ENCODE peak calls at places on chromosomes 7 and 10, in five cellular contexts. One of them, this sample, is unnamed.

GRCh38 chr10:111344804-111345203 is 268.0 kb downstream of the ADRA2A start:
- DNase-seq in neuronal stem cell: no peak
- DNase-seq in neural progenitor cell: no peak
- DNase-seq in mammary epithelial cell: no peak
- DNase-seq in GM23248: peak
- DNase-seq in this sample: peak

GRCh38 chr10:101047961-101048892 is 13.6 kb upstream of the KAZALD1 start:
- DNase-seq in neuronal stem cell: no peak
- DNase-seq in neural progenitor cell: peak
- DNase-seq in mammary epithelial cell: no peak
- DNase-seq in GM23248: no peak
- DNase-seq in this sample: peak

GRCh38 chr10:132408367-132408781 is 11.4 kb downstream of the PWWP2B start:
- DNase-seq in neuronal stem cell: no peak
- DNase-seq in neural progenitor cell: no peak
- DNase-seq in mammary epithelial cell: peak
- DNase-seq in GM23248: no peak
- DNase-seq in this sample: peak

GRCh38 chr7:50863053-50863452 is 80.4 kb upstream of the GRB10 start:
- DNase-seq in neuronal stem cell: no peak
- DNase-seq in neural progenitor cell: no peak
- DNase-seq in mammary epithelial cell: no peak
- DNase-seq in GM23248: no peak
- DNase-seq in this sample: no peak

GRCh38 chr7:134755422-134756022 is 23.9 kb upstream of the CALD1 start:
- DNase-seq in neuronal stem cell: no peak
- DNase-seq in neural progenitor cell: peak
- DNase-seq in mammary epithelial cell: no peak
- DNase-seq in GM23248: peak
- DNase-seq in this sample: no peak

GRCh38 chr7:134767567-134768168 is 11.8 kb upstream of the CALD1 start:
- DNase-seq in neuronal stem cell: no peak
- DNase-seq in neural progenitor cell: no peak
- DNase-seq in mammary epithelial cell: no peak
- DNase-seq in GM23248: peak
- DNase-seq in this sample: no peak

GRCh38 chr10:17713133-17713532 is 38.9 kb upstream of the TMEM236 start:
- DNase-seq in neuronal stem cell: peak
- DNase-seq in neural progenitor cell: peak
- DNase-seq in mammary epithelial cell: no peak
- DNase-seq in GM23248: no peak
- DNase-seq in this sample: no peak

GRCh38 chr10:114550756-114551290 is 107.3 kb downstream of the ABLIM1 start:
- DNase-seq in neuronal stem cell: no peak
- DNase-seq in neural progenitor cell: peak
- DNase-seq in mammary epithelial cell: no peak
- DNase-seq in GM23248: peak
- DNase-seq in this sample: no peak

GRCh38 chr7:139889186-139889871 is 60.3 kb downstream of the TBXAS1 start:
- DNase-seq in neuronal stem cell: no peak
- DNase-seq in neural progenitor cell: no peak
- DNase-seq in mammary epithelial cell: peak
- DNase-seq in GM23248: peak
- DNase-seq in this sample: no peak

GRCh38 chr10:51687296-51687695 is 12.1 kb downstream of the CSTF2T start:
- DNase-seq in neuronal stem cell: no peak
- DNase-seq in neural progenitor cell: no peak
- DNase-seq in mammary epithelial cell: no peak
- DNase-seq in GM23248: no peak
- DNase-seq in this sample: no peak

GRCh38 chr7:74454059-74454947 is 597 bp downstream of the GTF2IRD1 start:
- DNase-seq in neuronal stem cell: no peak
- DNase-seq in neural progenitor cell: peak
- DNase-seq in mammary epithelial cell: no peak
- DNase-seq in GM23248: peak
- DNase-seq in this sample: peak

GRCh38 chr10:28948045-28948444 is 270.7 kb downstream of the BAMBI start:
- DNase-seq in neuronal stem cell: no peak
- DNase-seq in neural progenitor cell: no peak
- DNase-seq in mammary epithelial cell: no peak
- DNase-seq in GM23248: no peak
- DNase-seq in this sample: no peak

GRCh38 chr7:99050971-99051370 is 92.9 kb downstream of the SMURF1 start:
- DNase-seq in neuronal stem cell: no peak
- DNase-seq in neural progenitor cell: no peak
- DNase-seq in mammary epithelial cell: no peak
- DNase-seq in GM23248: no peak
- DNase-seq in this sample: no peak

GRCh38 chr7:157347217-157347904 is 10.6 kb downstream of the DNAJB6 start:
- DNase-seq in neuronal stem cell: no peak
- DNase-seq in neural progenitor cell: no peak
- DNase-seq in mammary epithelial cell: peak
- DNase-seq in GM23248: peak
- DNase-seq in this sample: no peak

GRCh38 chr7:32262315-32262714 is 192.1 kb upstream of the PDE1C start:
- DNase-seq in neuronal stem cell: no peak
- DNase-seq in neural progenitor cell: no peak
- DNase-seq in mammary epithelial cell: no peak
- DNase-seq in GM23248: no peak
- DNase-seq in this sample: no peak

GRCh38 chr10:101775273-101776131 is at the start of gene FGF8:
- DNase-seq in neuronal stem cell: no peak
- DNase-seq in neural progenitor cell: peak
- DNase-seq in mammary epithelial cell: no peak
- DNase-seq in GM23248: peak
- DNase-seq in this sample: peak

GRCh38 chr10:28612877-28613276 is 64.4 kb upstream of the BAMBI start:
- DNase-seq in neuronal stem cell: no peak
- DNase-seq in neural progenitor cell: no peak
- DNase-seq in mammary epithelial cell: no peak
- DNase-seq in GM23248: no peak
- DNase-seq in this sample: no peak

GRCh38 chr7:151087247-151088018 is 1.2 kb downstream of the AGAP3 start:
- DNase-seq in neuronal stem cell: no peak
- DNase-seq in neural progenitor cell: peak
- DNase-seq in mammary epithelial cell: peak
- DNase-seq in GM23248: peak
- DNase-seq in this sample: no peak

GRCh38 chr10:3873728-3874461 is 88.9 kb upstream of the KLF6 start:
- DNase-seq in neuronal stem cell: peak
- DNase-seq in neural progenitor cell: peak
- DNase-seq in mammary epithelial cell: peak
- DNase-seq in GM23248: peak
- DNase-seq in this sample: no peak

GRCh38 chr10:28248092-28248491 is 54.8 kb downstream of the MPP7 start:
- DNase-seq in neuronal stem cell: no peak
- DNase-seq in neural progenitor cell: no peak
- DNase-seq in mammary epithelial cell: peak
- DNase-seq in GM23248: peak
- DNase-seq in this sample: no peak

GRCh38 chr7:7820409-7820808 is 102.0 kb upstream of the RPA3 start:
- DNase-seq in neuronal stem cell: no peak
- DNase-seq in neural progenitor cell: peak
- DNase-seq in mammary epithelial cell: no peak
- DNase-seq in GM23248: no peak
- DNase-seq in this sample: no peak

GRCh38 chr7:87316846-87317545 is 28.5 kb upstream of the CROT start:
- DNase-seq in neuronal stem cell: no peak
- DNase-seq in neural progenitor cell: peak
- DNase-seq in mammary epithelial cell: peak
- DNase-seq in GM23248: peak
- DNase-seq in this sample: no peak

GRCh38 chr7:51261950-51262795 is 54.4 kb downstream of the COBL start:
- DNase-seq in neuronal stem cell: no peak
- DNase-seq in neural progenitor cell: no peak
- DNase-seq in mammary epithelial cell: no peak
- DNase-seq in GM23248: no peak
- DNase-seq in this sample: no peak

GRCh38 chr10:74419491-74420466 is 268.8 kb downstream of the ADK start:
- DNase-seq in neuronal stem cell: peak
- DNase-seq in neural progenitor cell: peak
- DNase-seq in mammary epithelial cell: peak
- DNase-seq in GM23248: peak
- DNase-seq in this sample: no peak

GRCh38 chr7:27697861-27698430 is 35.3 kb upstream of the HIBADH start:
- DNase-seq in neuronal stem cell: no peak
- DNase-seq in neural progenitor cell: no peak
- DNase-seq in mammary epithelial cell: peak
- DNase-seq in GM23248: peak
- DNase-seq in this sample: no peak

GRCh38 chr7:106050002-106050742 is 61.9 kb downstream of the SYPL1 start:
- DNase-seq in neuronal stem cell: no peak
- DNase-seq in neural progenitor cell: peak
- DNase-seq in mammary epithelial cell: peak
- DNase-seq in GM23248: peak
- DNase-seq in this sample: peak

GRCh38 chr7:123871998-123872867 is 27.3 kb downstream of the HYAL4 start:
- DNase-seq in neuronal stem cell: peak
- DNase-seq in neural progenitor cell: peak
- DNase-seq in mammary epithelial cell: peak
- DNase-seq in GM23248: peak
- DNase-seq in this sample: peak

GRCh38 chr7:157978766-157979165 is 608.9 kb downstream of the PTPRN2 start:
- DNase-seq in neuronal stem cell: no peak
- DNase-seq in neural progenitor cell: no peak
- DNase-seq in mammary epithelial cell: no peak
- DNase-seq in GM23248: no peak
- DNase-seq in this sample: peak

GRCh38 chr7:49166441-49166840 is 242.1 kb downstream of the CDC14C start:
- DNase-seq in neuronal stem cell: no peak
- DNase-seq in neural progenitor cell: peak
- DNase-seq in mammary epithelial cell: no peak
- DNase-seq in GM23248: peak
- DNase-seq in this sample: peak

GRCh38 chr10:79185796-79186374 is 117.1 kb downstream of the ZMIZ1 start:
- DNase-seq in neuronal stem cell: no peak
- DNase-seq in neural progenitor cell: no peak
- DNase-seq in mammary epithelial cell: no peak
- DNase-seq in GM23248: no peak
- DNase-seq in this sample: no peak

GRCh38 chr10:79187545-79187940 is 118.8 kb downstream of the ZMIZ1 start:
- DNase-seq in neuronal stem cell: no peak
- DNase-seq in neural progenitor cell: no peak
- DNase-seq in mammary epithelial cell: no peak
- DNase-seq in GM23248: no peak
- DNase-seq in this sample: no peak

GRCh38 chr10:79189853-79190435 is 121.2 kb downstream of the ZMIZ1 start:
- DNase-seq in neuronal stem cell: no peak
- DNase-seq in neural progenitor cell: no peak
- DNase-seq in mammary epithelial cell: peak
- DNase-seq in GM23248: peak
- DNase-seq in this sample: no peak

GRCh38 chr10:79186742-79187544 is 118.2 kb downstream of the ZMIZ1 start:
- DNase-seq in neuronal stem cell: no peak
- DNase-seq in neural progenitor cell: no peak
- DNase-seq in mammary epithelial cell: no peak
- DNase-seq in GM23248: no peak
- DNase-seq in this sample: no peak

DNA sequence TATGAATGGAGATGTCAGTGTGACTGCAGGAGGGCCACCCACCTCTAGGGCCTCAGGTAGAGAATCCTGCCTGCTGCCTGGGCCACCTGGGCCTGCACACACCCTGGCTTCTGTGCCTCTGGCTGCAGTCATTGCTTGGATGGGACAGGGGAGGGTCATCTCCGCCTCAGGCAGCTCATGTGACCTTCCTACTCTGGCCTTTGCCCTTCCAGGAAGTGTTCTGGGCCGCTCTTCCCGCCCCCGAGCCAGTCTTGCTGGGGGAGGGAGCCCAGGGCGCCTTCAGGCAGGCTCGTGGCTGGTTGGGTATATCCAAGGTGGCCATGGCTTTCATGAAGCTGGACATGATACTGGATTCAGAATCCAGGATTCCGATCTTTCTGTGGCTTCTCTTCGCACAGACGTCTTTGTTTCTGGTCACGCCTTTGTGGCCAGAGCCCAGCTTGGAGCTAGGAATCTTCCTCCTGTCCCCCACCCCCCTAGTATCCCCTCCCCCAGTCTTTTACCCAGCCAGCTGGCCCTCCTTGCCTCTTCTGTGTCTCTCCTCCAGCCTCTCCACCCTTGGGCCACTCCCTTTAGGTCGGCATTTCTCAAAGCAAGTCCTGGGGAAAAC is 119.5 kb downstream of the ZMIZ1 start:
- DNase-seq in neuronal stem cell: no peak
- DNase-seq in neural progenitor cell: no peak
- DNase-seq in mammary epithelial cell: no peak
- DNase-seq in GM23248: no peak
- DNase-seq in this sample: no peak
- H3K27ac ChIP-seq in neuronal stem cell: no peak
- H3K27ac ChIP-seq in neural progenitor cell: no peak
- H3K27ac ChIP-seq in mammary epithelial cell: no peak
- H3K27ac ChIP-seq in GM23248: peak
- H3K27ac ChIP-seq in this sample: peak

GRCh38 chr7:10956528-10956927 is 17.1 kb upstream of the PHF14 start:
- DNase-seq in neuronal stem cell: no peak
- DNase-seq in neural progenitor cell: no peak
- DNase-seq in mammary epithelial cell: no peak
- DNase-seq in GM23248: no peak
- DNase-seq in this sample: no peak
- H3K9ac ChIP-seq in neuronal stem cell: no peak
- H3K9ac ChIP-seq in neural progenitor cell: no peak
- H3K9ac ChIP-seq in mammary epithelial cell: no peak
- H3K9ac ChIP-seq in GM23248: no peak
- H3K9ac ChIP-seq in this sample: no peak

GRCh38 chr7:2645274-2645868 is 13.6 kb downstream of the TTYH3 start:
- DNase-seq in neuronal stem cell: no peak
- DNase-seq in neural progenitor cell: no peak
- DNase-seq in mammary epithelial cell: no peak
- DNase-seq in GM23248: no peak
- DNase-seq in this sample: peak
- H3K27ac ChIP-seq in neuronal stem cell: peak
- H3K27ac ChIP-seq in neural progenitor cell: peak
- H3K27ac ChIP-seq in mammary epithelial cell: no peak
- H3K27ac ChIP-seq in GM23248: no peak
- H3K27ac ChIP-seq in this sample: peak

DNA sequence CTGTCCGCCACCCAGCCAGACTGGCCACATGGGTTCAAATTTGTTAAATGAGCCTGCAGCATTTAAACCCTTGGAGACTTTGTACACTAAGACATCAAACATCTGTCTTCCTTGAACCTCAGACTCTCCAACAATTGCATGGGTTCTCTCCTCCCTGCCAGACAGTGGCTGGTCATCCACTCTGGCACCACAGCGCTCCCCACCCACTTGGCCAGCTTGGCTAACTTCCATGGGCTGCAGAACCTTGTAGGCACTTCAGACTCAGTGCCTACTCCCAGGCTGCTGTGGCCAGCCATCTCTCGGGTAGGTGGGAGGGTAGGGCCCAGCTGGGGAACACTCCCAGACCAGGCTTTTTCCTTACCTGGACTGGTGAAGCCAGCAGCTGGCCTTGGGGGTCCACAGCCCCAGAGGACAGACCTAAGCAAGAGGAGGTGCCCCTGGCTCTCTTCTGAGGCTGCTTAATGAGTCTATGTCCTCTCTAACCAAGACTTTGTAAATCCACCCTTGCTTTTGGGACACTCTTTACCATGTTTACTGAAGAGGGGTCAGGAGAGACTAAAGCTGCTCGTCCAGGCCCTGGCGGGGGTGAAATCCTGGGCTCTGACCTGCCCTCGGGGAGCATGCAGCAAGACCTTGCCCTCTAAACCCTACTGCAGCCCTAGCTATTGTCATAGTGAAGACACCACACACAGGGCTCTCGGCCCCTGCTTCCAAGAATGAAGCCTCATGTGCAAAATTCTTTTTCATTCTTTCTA is 82.7 kb downstream of the ARHGAP22 start:
- DNase-seq in neuronal stem cell: no peak
- DNase-seq in neural progenitor cell: no peak
- DNase-seq in mammary epithelial cell: no peak
- DNase-seq in GM23248: peak
- DNase-seq in this sample: peak
- H3K9ac ChIP-seq in neuronal stem cell: no peak
- H3K9ac ChIP-seq in neural progenitor cell: no peak
- H3K9ac ChIP-seq in mammary epithelial cell: no peak
- H3K9ac ChIP-seq in GM23248: no peak
- H3K9ac ChIP-seq in this sample: no peak